ENCODE peak calls at places on chromosomes 6 and 20, in ten cellular contexts. One of them, this sample, is unnamed.

GRCh38 chr6:116254297-116254724 is 436 bp upstream of the TSPYL4 start:
- DNase-seq in astrocyte of the spinal cord: no peak
- DNase-seq in progenitor cell of endocrine pancreas: no peak
- DNase-seq in T47D: no peak
- DNase-seq in activated gamma-delta T cell treated with Interleukin-2 at 50 U/mL for 16 hours: no peak
- DNase-seq in H7: no peak
- DNase-seq in hippocampal formation: no peak
- DNase-seq in left lung: no peak
- DNase-seq in hypothalamus: no peak
- DNase-seq in NCI-H82: no peak
- DNase-seq in this sample: no peak

GRCh38 chr20:47230811-47231256 is 125.7 kb downstream of the ZMYND8 start:
- DNase-seq in astrocyte of the spinal cord: no peak
- DNase-seq in progenitor cell of endocrine pancreas: no peak
- DNase-seq in T47D: no peak
- DNase-seq in activated gamma-delta T cell treated with Interleukin-2 at 50 U/mL for 16 hours: no peak
- DNase-seq in H7: no peak
- DNase-seq in hippocampal formation: no peak
- DNase-seq in left lung: no peak
- DNase-seq in hypothalamus: no peak
- DNase-seq in NCI-H82: peak; percentile 97
- DNase-seq in this sample: no peak

GRCh38 chr20:63739129-63740069 is at the start of gene SLC2A4RG:
- DNase-seq in astrocyte of the spinal cord: peak; percentile 47
- DNase-seq in progenitor cell of endocrine pancreas: peak; percentile 51
- DNase-seq in T47D: peak; percentile 93
- DNase-seq in activated gamma-delta T cell treated with Interleukin-2 at 50 U/mL for 16 hours: peak; percentile 59
- DNase-seq in H7: peak; percentile 100
- DNase-seq in hippocampal formation: peak; percentile 57
- DNase-seq in left lung: peak; percentile 81
- DNase-seq in hypothalamus: peak; percentile 81
- DNase-seq in NCI-H82: peak; percentile 84
- DNase-seq in this sample: peak; percentile 59

GRCh38 chr6:5644523-5645183 is 362.1 kb downstream of the NRN1 start:
- DNase-seq in astrocyte of the spinal cord: no peak
- DNase-seq in progenitor cell of endocrine pancreas: no peak
- DNase-seq in T47D: peak; percentile 20
- DNase-seq in activated gamma-delta T cell treated with Interleukin-2 at 50 U/mL for 16 hours: no peak
- DNase-seq in H7: no peak
- DNase-seq in hippocampal formation: no peak
- DNase-seq in left lung: no peak
- DNase-seq in hypothalamus: no peak
- DNase-seq in NCI-H82: no peak
- DNase-seq in this sample: no peak

GRCh38 chr20:61901421-61902212 is 164.1 kb downstream of the TAF4 start:
- DNase-seq in astrocyte of the spinal cord: no peak
- DNase-seq in progenitor cell of endocrine pancreas: no peak
- DNase-seq in T47D: peak; percentile 33
- DNase-seq in activated gamma-delta T cell treated with Interleukin-2 at 50 U/mL for 16 hours: no peak
- DNase-seq in H7: no peak
- DNase-seq in hippocampal formation: no peak
- DNase-seq in left lung: no peak
- DNase-seq in hypothalamus: no peak
- DNase-seq in NCI-H82: no peak
- DNase-seq in this sample: no peak

GRCh38 chr20:46119028-46119546 is 973 bp downstream of the CD40 start:
- DNase-seq in astrocyte of the spinal cord: no peak
- DNase-seq in progenitor cell of endocrine pancreas: no peak
- DNase-seq in T47D: no peak
- DNase-seq in activated gamma-delta T cell treated with Interleukin-2 at 50 U/mL for 16 hours: no peak
- DNase-seq in H7: no peak
- DNase-seq in hippocampal formation: no peak
- DNase-seq in left lung: no peak
- DNase-seq in hypothalamus: no peak
- DNase-seq in NCI-H82: no peak
- DNase-seq in this sample: no peak

GRCh38 chr20:38536310-38536709 is 44.7 kb upstream of the ADIG start:
- DNase-seq in astrocyte of the spinal cord: peak; percentile 9
- DNase-seq in progenitor cell of endocrine pancreas: no peak
- DNase-seq in T47D: no peak
- DNase-seq in activated gamma-delta T cell treated with Interleukin-2 at 50 U/mL for 16 hours: no peak
- DNase-seq in H7: no peak
- DNase-seq in hippocampal formation: no peak
- DNase-seq in left lung: no peak
- DNase-seq in hypothalamus: no peak
- DNase-seq in NCI-H82: no peak
- DNase-seq in this sample: no peak

GRCh38 chr6:29633532-29633901 is 534 bp upstream of the GABBR1 start:
- DNase-seq in astrocyte of the spinal cord: no peak
- DNase-seq in progenitor cell of endocrine pancreas: no peak
- DNase-seq in T47D: peak; percentile 42
- DNase-seq in activated gamma-delta T cell treated with Interleukin-2 at 50 U/mL for 16 hours: no peak
- DNase-seq in H7: no peak
- DNase-seq in hippocampal formation: no peak
- DNase-seq in left lung: no peak
- DNase-seq in hypothalamus: no peak
- DNase-seq in NCI-H82: no peak
- DNase-seq in this sample: no peak

GRCh38 chr20:41387433-41387832 is 20.8 kb upstream of the EMILIN3 start:
- DNase-seq in astrocyte of the spinal cord: no peak
- DNase-seq in progenitor cell of endocrine pancreas: no peak
- DNase-seq in T47D: no peak
- DNase-seq in activated gamma-delta T cell treated with Interleukin-2 at 50 U/mL for 16 hours: no peak
- DNase-seq in H7: peak; percentile 86
- DNase-seq in hippocampal formation: no peak
- DNase-seq in left lung: no peak
- DNase-seq in hypothalamus: no peak
- DNase-seq in NCI-H82: no peak
- DNase-seq in this sample: no peak

GRCh38 chr6:156359912-156360311 is 417.3 kb upstream of the ARID1B start:
- DNase-seq in astrocyte of the spinal cord: no peak
- DNase-seq in progenitor cell of endocrine pancreas: no peak
- DNase-seq in T47D: no peak
- DNase-seq in activated gamma-delta T cell treated with Interleukin-2 at 50 U/mL for 16 hours: no peak
- DNase-seq in H7: peak; percentile 73
- DNase-seq in hippocampal formation: no peak
- DNase-seq in left lung: no peak
- DNase-seq in hypothalamus: no peak
- DNase-seq in NCI-H82: peak; percentile 9
- DNase-seq in this sample: no peak

GRCh38 chr6:127990081-127990480 is 89.2 kb upstream of the THEMIS start:
- DNase-seq in astrocyte of the spinal cord: no peak
- DNase-seq in progenitor cell of endocrine pancreas: no peak
- DNase-seq in T47D: no peak
- DNase-seq in activated gamma-delta T cell treated with Interleukin-2 at 50 U/mL for 16 hours: no peak
- DNase-seq in H7: no peak
- DNase-seq in hippocampal formation: no peak
- DNase-seq in left lung: no peak
- DNase-seq in hypothalamus: no peak
- DNase-seq in NCI-H82: no peak
- DNase-seq in this sample: no peak

GRCh38 chr6:138499303-138499991 is at the start of gene NHSL1:
- DNase-seq in astrocyte of the spinal cord: peak; percentile 82
- DNase-seq in progenitor cell of endocrine pancreas: no peak
- DNase-seq in T47D: peak; percentile 48
- DNase-seq in activated gamma-delta T cell treated with Interleukin-2 at 50 U/mL for 16 hours: no peak
- DNase-seq in H7: no peak
- DNase-seq in hippocampal formation: no peak
- DNase-seq in left lung: no peak
- DNase-seq in hypothalamus: no peak
- DNase-seq in NCI-H82: peak; percentile 98
- DNase-seq in this sample: no peak

GRCh38 chr20:34473262-34473883 is 42.8 kb upstream of the DYNLRB1 start:
- DNase-seq in astrocyte of the spinal cord: peak; percentile 23
- DNase-seq in progenitor cell of endocrine pancreas: peak; percentile 34
- DNase-seq in T47D: peak; percentile 51
- DNase-seq in activated gamma-delta T cell treated with Interleukin-2 at 50 U/mL for 16 hours: peak; percentile 7
- DNase-seq in H7: peak; percentile 68
- DNase-seq in hippocampal formation: no peak
- DNase-seq in left lung: peak; percentile 38
- DNase-seq in hypothalamus: peak; percentile 14
- DNase-seq in NCI-H82: peak; percentile 90
- DNase-seq in this sample: peak; percentile 51

GRCh38 chr6:52251113-52251512 is 6.8 kb upstream of the IL17F start:
- DNase-seq in astrocyte of the spinal cord: no peak
- DNase-seq in progenitor cell of endocrine pancreas: no peak
- DNase-seq in T47D: no peak
- DNase-seq in activated gamma-delta T cell treated with Interleukin-2 at 50 U/mL for 16 hours: no peak
- DNase-seq in H7: no peak
- DNase-seq in hippocampal formation: no peak
- DNase-seq in left lung: no peak
- DNase-seq in hypothalamus: no peak
- DNase-seq in NCI-H82: no peak
- DNase-seq in this sample: no peak

GRCh38 chr20:20492521-20493334 is 124.8 kb downstream of the INSM1 start:
- DNase-seq in astrocyte of the spinal cord: no peak
- DNase-seq in progenitor cell of endocrine pancreas: peak; percentile 23
- DNase-seq in T47D: no peak
- DNase-seq in activated gamma-delta T cell treated with Interleukin-2 at 50 U/mL for 16 hours: no peak
- DNase-seq in H7: peak; percentile 14
- DNase-seq in hippocampal formation: peak; percentile 89
- DNase-seq in left lung: no peak
- DNase-seq in hypothalamus: peak; percentile 69
- DNase-seq in NCI-H82: peak; percentile 41
- DNase-seq in this sample: peak; percentile 45

GRCh38 chr6:168301648-168302398 is 17.8 kb downstream of the DACT2 start:
- DNase-seq in astrocyte of the spinal cord: no peak
- DNase-seq in progenitor cell of endocrine pancreas: no peak
- DNase-seq in T47D: no peak
- DNase-seq in activated gamma-delta T cell treated with Interleukin-2 at 50 U/mL for 16 hours: no peak
- DNase-seq in H7: peak; percentile 73
- DNase-seq in hippocampal formation: no peak
- DNase-seq in left lung: no peak
- DNase-seq in hypothalamus: no peak
- DNase-seq in NCI-H82: no peak
- DNase-seq in this sample: no peak

GRCh38 chr6:167691566-167692312 is 135.0 kb upstream of the AFDN start:
- DNase-seq in astrocyte of the spinal cord: no peak
- DNase-seq in progenitor cell of endocrine pancreas: no peak
- DNase-seq in T47D: no peak
- DNase-seq in activated gamma-delta T cell treated with Interleukin-2 at 50 U/mL for 16 hours: no peak
- DNase-seq in H7: peak; percentile 33
- DNase-seq in hippocampal formation: no peak
- DNase-seq in left lung: peak; percentile 9
- DNase-seq in hypothalamus: no peak
- DNase-seq in NCI-H82: no peak
- DNase-seq in this sample: no peak

GRCh38 chr20:58542411-58543095 is 27.4 kb upstream of the APCDD1L start:
- DNase-seq in astrocyte of the spinal cord: no peak
- DNase-seq in progenitor cell of endocrine pancreas: no peak
- DNase-seq in T47D: no peak
- DNase-seq in activated gamma-delta T cell treated with Interleukin-2 at 50 U/mL for 16 hours: no peak
- DNase-seq in H7: peak; percentile 19
- DNase-seq in hippocampal formation: no peak
- DNase-seq in left lung: no peak
- DNase-seq in hypothalamus: no peak
- DNase-seq in NCI-H82: no peak
- DNase-seq in this sample: no peak

GRCh38 chr6:163404825-163405265 is 9.7 kb upstream of the QKI start:
- DNase-seq in astrocyte of the spinal cord: no peak
- DNase-seq in progenitor cell of endocrine pancreas: no peak
- DNase-seq in T47D: no peak
- DNase-seq in activated gamma-delta T cell treated with Interleukin-2 at 50 U/mL for 16 hours: no peak
- DNase-seq in H7: no peak
- DNase-seq in hippocampal formation: peak; percentile 69
- DNase-seq in left lung: peak; percentile 65
- DNase-seq in hypothalamus: peak; percentile 34
- DNase-seq in NCI-H82: no peak
- DNase-seq in this sample: no peak

GRCh38 chr6:106476326-106477105 is 116.0 kb downstream of the CRYBG1 start:
- DNase-seq in astrocyte of the spinal cord: peak; percentile 45
- DNase-seq in progenitor cell of endocrine pancreas: no peak
- DNase-seq in T47D: no peak
- DNase-seq in activated gamma-delta T cell treated with Interleukin-2 at 50 U/mL for 16 hours: no peak
- DNase-seq in H7: no peak
- DNase-seq in hippocampal formation: no peak
- DNase-seq in left lung: no peak
- DNase-seq in hypothalamus: no peak
- DNase-seq in NCI-H82: peak; percentile 34
- DNase-seq in this sample: no peak

GRCh38 chr20:24676353-24676977 is 207.0 kb downstream of the SYNDIG1 start:
- DNase-seq in astrocyte of the spinal cord: no peak
- DNase-seq in progenitor cell of endocrine pancreas: no peak
- DNase-seq in T47D: no peak
- DNase-seq in activated gamma-delta T cell treated with Interleukin-2 at 50 U/mL for 16 hours: no peak
- DNase-seq in H7: no peak
- DNase-seq in hippocampal formation: no peak
- DNase-seq in left lung: no peak
- DNase-seq in hypothalamus: no peak
- DNase-seq in NCI-H82: no peak
- DNase-seq in this sample: no peak

GRCh38 chr6:132202569-132202968 is 198.7 kb downstream of the MOXD1 start:
- DNase-seq in astrocyte of the spinal cord: peak; percentile 86
- DNase-seq in progenitor cell of endocrine pancreas: no peak
- DNase-seq in T47D: no peak
- DNase-seq in activated gamma-delta T cell treated with Interleukin-2 at 50 U/mL for 16 hours: no peak
- DNase-seq in H7: no peak
- DNase-seq in hippocampal formation: no peak
- DNase-seq in left lung: no peak
- DNase-seq in hypothalamus: no peak
- DNase-seq in NCI-H82: no peak
- DNase-seq in this sample: no peak

GRCh38 chr20:24034820-24035219 is 46.2 kb upstream of the GGTLC1 start:
- DNase-seq in astrocyte of the spinal cord: no peak
- DNase-seq in progenitor cell of endocrine pancreas: no peak
- DNase-seq in T47D: peak; percentile 96
- DNase-seq in activated gamma-delta T cell treated with Interleukin-2 at 50 U/mL for 16 hours: no peak
- DNase-seq in H7: no peak
- DNase-seq in hippocampal formation: no peak
- DNase-seq in left lung: no peak
- DNase-seq in hypothalamus: no peak
- DNase-seq in NCI-H82: no peak
- DNase-seq in this sample: no peak

GRCh38 chr6:53735896-53736295 is 58.9 kb upstream of the LRRC1 start:
- DNase-seq in astrocyte of the spinal cord: no peak
- DNase-seq in progenitor cell of endocrine pancreas: no peak
- DNase-seq in T47D: no peak
- DNase-seq in activated gamma-delta T cell treated with Interleukin-2 at 50 U/mL for 16 hours: peak; percentile 9
- DNase-seq in H7: no peak
- DNase-seq in hippocampal formation: no peak
- DNase-seq in left lung: no peak
- DNase-seq in hypothalamus: no peak
- DNase-seq in NCI-H82: peak; percentile 96
- DNase-seq in this sample: no peak

GRCh38 chr6:73028124-73028766 is 197.1 kb downstream of the KHDC1L start:
- DNase-seq in astrocyte of the spinal cord: no peak
- DNase-seq in progenitor cell of endocrine pancreas: no peak
- DNase-seq in T47D: peak; percentile 91
- DNase-seq in activated gamma-delta T cell treated with Interleukin-2 at 50 U/mL for 16 hours: no peak
- DNase-seq in H7: peak; percentile 13
- DNase-seq in hippocampal formation: no peak
- DNase-seq in left lung: no peak
- DNase-seq in hypothalamus: no peak
- DNase-seq in NCI-H82: no peak
- DNase-seq in this sample: no peak

GRCh38 chr6:44837741-44838140 is 450.2 kb downstream of the CDC5L start:
- DNase-seq in astrocyte of the spinal cord: no peak
- DNase-seq in progenitor cell of endocrine pancreas: no peak
- DNase-seq in T47D: no peak
- DNase-seq in activated gamma-delta T cell treated with Interleukin-2 at 50 U/mL for 16 hours: no peak
- DNase-seq in H7: no peak
- DNase-seq in hippocampal formation: no peak
- DNase-seq in left lung: no peak
- DNase-seq in hypothalamus: no peak
- DNase-seq in NCI-H82: no peak
- DNase-seq in this sample: no peak

GRCh38 chr6:39850897-39851296 is 58.7 kb downstream of the DAAM2 start:
- DNase-seq in astrocyte of the spinal cord: no peak
- DNase-seq in progenitor cell of endocrine pancreas: no peak
- DNase-seq in T47D: no peak
- DNase-seq in activated gamma-delta T cell treated with Interleukin-2 at 50 U/mL for 16 hours: no peak
- DNase-seq in H7: no peak
- DNase-seq in hippocampal formation: no peak
- DNase-seq in left lung: no peak
- DNase-seq in hypothalamus: no peak
- DNase-seq in NCI-H82: no peak
- DNase-seq in this sample: no peak

GRCh38 chr6:2688416-2689064 is 62.2 kb downstream of the MYLK4 start:
- DNase-seq in astrocyte of the spinal cord: peak; percentile 92
- DNase-seq in progenitor cell of endocrine pancreas: no peak
- DNase-seq in T47D: no peak
- DNase-seq in activated gamma-delta T cell treated with Interleukin-2 at 50 U/mL for 16 hours: no peak
- DNase-seq in H7: no peak
- DNase-seq in hippocampal formation: no peak
- DNase-seq in left lung: no peak
- DNase-seq in hypothalamus: no peak
- DNase-seq in NCI-H82: no peak
- DNase-seq in this sample: no peak